ENCODE peak calls at places on chromosomes 11 and 22, in six cellular contexts. One of them, this sample, is unnamed.

GRCh38 chr22:46147061-46147460 is 3.3 kb upstream of the PPARA start:
- DNase-seq in transverse colon: no peak
- DNase-seq in naive thymus-derived CD4-positive, alpha-beta T cell: no peak
- DNase-seq in SJSA1: no peak
- DNase-seq in lower lobe of right lung: no peak
- DNase-seq in fibroblast of lung: no peak
- DNase-seq in this sample: no peak

GRCh38 chr11:116071241-116071640 is 567.0 kb upstream of the CADM1 start:
- DNase-seq in transverse colon: no peak
- DNase-seq in naive thymus-derived CD4-positive, alpha-beta T cell: no peak
- DNase-seq in SJSA1: no peak
- DNase-seq in lower lobe of right lung: no peak
- DNase-seq in fibroblast of lung: no peak
- DNase-seq in this sample: no peak

GRCh38 chr11:125171974-125172373 is 7.4 kb downstream of the PKNOX2 start:
- DNase-seq in transverse colon: no peak
- DNase-seq in naive thymus-derived CD4-positive, alpha-beta T cell: no peak
- DNase-seq in SJSA1: no peak
- DNase-seq in lower lobe of right lung: no peak
- DNase-seq in fibroblast of lung: no peak
- DNase-seq in this sample: no peak

GRCh38 chr11:85647604-85648299 is at the start of gene TMEM126A:
- DNase-seq in transverse colon: peak; percentile 92
- DNase-seq in naive thymus-derived CD4-positive, alpha-beta T cell: peak; percentile 90
- DNase-seq in SJSA1: peak; percentile 64
- DNase-seq in lower lobe of right lung: peak; percentile 94
- DNase-seq in fibroblast of lung: peak; percentile 78
- DNase-seq in this sample: peak; percentile 87

GRCh38 chr11:17263803-17264202 is 12.7 kb upstream of the NUCB2 start:
- DNase-seq in transverse colon: no peak
- DNase-seq in naive thymus-derived CD4-positive, alpha-beta T cell: no peak
- DNase-seq in SJSA1: no peak
- DNase-seq in lower lobe of right lung: no peak
- DNase-seq in fibroblast of lung: peak; percentile 42
- DNase-seq in this sample: no peak

GRCh38 chr22:44024288-44024908 is at the start of gene PARVB:
- DNase-seq in transverse colon: peak; percentile 17
- DNase-seq in naive thymus-derived CD4-positive, alpha-beta T cell: no peak
- DNase-seq in SJSA1: no peak
- DNase-seq in lower lobe of right lung: peak; percentile 51
- DNase-seq in fibroblast of lung: no peak
- DNase-seq in this sample: no peak

GRCh38 chr22:46085831-46086576 is 64.3 kb upstream of the PPARA start:
- DNase-seq in transverse colon: peak; percentile 93
- DNase-seq in naive thymus-derived CD4-positive, alpha-beta T cell: no peak
- DNase-seq in SJSA1: peak; percentile 96
- DNase-seq in lower lobe of right lung: peak; percentile 91
- DNase-seq in fibroblast of lung: peak; percentile 74
- DNase-seq in this sample: no peak

GRCh38 chr11:59145534-59145933 is 2.9 kb downstream of the FAM111A start:
- DNase-seq in transverse colon: no peak
- DNase-seq in naive thymus-derived CD4-positive, alpha-beta T cell: no peak
- DNase-seq in SJSA1: no peak
- DNase-seq in lower lobe of right lung: no peak
- DNase-seq in fibroblast of lung: peak; percentile 81
- DNase-seq in this sample: no peak

GRCh38 chr11:657691-658126 is 20.6 kb downstream of the DRD4 start:
- DNase-seq in transverse colon: no peak
- DNase-seq in naive thymus-derived CD4-positive, alpha-beta T cell: no peak
- DNase-seq in SJSA1: no peak
- DNase-seq in lower lobe of right lung: no peak
- DNase-seq in fibroblast of lung: no peak
- DNase-seq in this sample: no peak

GRCh38 chr11:12701815-12702214 is 27.6 kb downstream of the TEAD1 start:
- DNase-seq in transverse colon: no peak
- DNase-seq in naive thymus-derived CD4-positive, alpha-beta T cell: no peak
- DNase-seq in SJSA1: no peak
- DNase-seq in lower lobe of right lung: no peak
- DNase-seq in fibroblast of lung: no peak
- DNase-seq in this sample: no peak

GRCh38 chr11:128890543-128891409 is at the start of gene KCNJ5:
- DNase-seq in transverse colon: no peak
- DNase-seq in naive thymus-derived CD4-positive, alpha-beta T cell: no peak
- DNase-seq in SJSA1: no peak
- DNase-seq in lower lobe of right lung: peak; percentile 59
- DNase-seq in fibroblast of lung: no peak
- DNase-seq in this sample: no peak

GRCh38 chr11:16511109-16511806 is 154.9 kb upstream of the SOX6 start:
- DNase-seq in transverse colon: no peak
- DNase-seq in naive thymus-derived CD4-positive, alpha-beta T cell: no peak
- DNase-seq in SJSA1: no peak
- DNase-seq in lower lobe of right lung: no peak
- DNase-seq in fibroblast of lung: peak; percentile 80
- DNase-seq in this sample: no peak

GRCh38 chr11:113203332-113203731 is 111.1 kb upstream of the TTC12 start:
- DNase-seq in transverse colon: no peak
- DNase-seq in naive thymus-derived CD4-positive, alpha-beta T cell: no peak
- DNase-seq in SJSA1: no peak
- DNase-seq in lower lobe of right lung: no peak
- DNase-seq in fibroblast of lung: no peak
- DNase-seq in this sample: no peak

GRCh38 chr11:73246303-73246702 is 25.8 kb upstream of the P2RY6 start:
- DNase-seq in transverse colon: no peak
- DNase-seq in naive thymus-derived CD4-positive, alpha-beta T cell: no peak
- DNase-seq in SJSA1: no peak
- DNase-seq in lower lobe of right lung: no peak
- DNase-seq in fibroblast of lung: peak; percentile 15
- DNase-seq in this sample: no peak

GRCh38 chr11:134034496-134035381 is 34.1 kb upstream of the JAM3 start:
- DNase-seq in transverse colon: no peak
- DNase-seq in naive thymus-derived CD4-positive, alpha-beta T cell: no peak
- DNase-seq in SJSA1: no peak
- DNase-seq in lower lobe of right lung: no peak
- DNase-seq in fibroblast of lung: no peak
- DNase-seq in this sample: no peak

GRCh38 chr11:122817121-122817520 is 21.2 kb upstream of the CRTAM start:
- DNase-seq in transverse colon: peak; percentile 13
- DNase-seq in naive thymus-derived CD4-positive, alpha-beta T cell: no peak
- DNase-seq in SJSA1: no peak
- DNase-seq in lower lobe of right lung: no peak
- DNase-seq in fibroblast of lung: peak; percentile 38
- DNase-seq in this sample: no peak

GRCh38 chr11:95699631-95700470 is 89.7 kb downstream of the FAM76B start:
- DNase-seq in transverse colon: no peak
- DNase-seq in naive thymus-derived CD4-positive, alpha-beta T cell: peak; percentile 57
- DNase-seq in SJSA1: no peak
- DNase-seq in lower lobe of right lung: no peak
- DNase-seq in fibroblast of lung: peak; percentile 38
- DNase-seq in this sample: no peak

GRCh38 chr22:20567993-20568417 is 60.6 kb downstream of the MED15 start:
- DNase-seq in transverse colon: no peak
- DNase-seq in naive thymus-derived CD4-positive, alpha-beta T cell: no peak
- DNase-seq in SJSA1: no peak
- DNase-seq in lower lobe of right lung: no peak
- DNase-seq in fibroblast of lung: peak; percentile 63
- DNase-seq in this sample: no peak

GRCh38 chr22:39656495-39657490 is 86.2 kb downstream of the CACNA1I start:
- DNase-seq in transverse colon: no peak
- DNase-seq in naive thymus-derived CD4-positive, alpha-beta T cell: no peak
- DNase-seq in SJSA1: no peak
- DNase-seq in lower lobe of right lung: no peak
- DNase-seq in fibroblast of lung: no peak
- DNase-seq in this sample: no peak
- H3K4me1 ChIP-seq in transverse colon: peaks cover 1% of the 10 kb centered on the region
- H3K4me1 ChIP-seq in naive thymus-derived CD4-positive, alpha-beta T cell: peaks cover 52% of the 10 kb centered on the region
- H3K4me1 ChIP-seq in SJSA1: peaks cover under 1% of the 10 kb centered on the region
- H3K4me1 ChIP-seq in lower lobe of right lung: peaks cover 5% of the 10 kb centered on the region
- H3K4me1 ChIP-seq in fibroblast of lung: no peaks in the 10 kb centered on the region
- H3K4me1 ChIP-seq in this sample: no peaks in the 10 kb centered on the region

GRCh38 chr22:35621446-35621845 is 4.3 kb upstream of the MB start:
- DNase-seq in transverse colon: no peak
- DNase-seq in naive thymus-derived CD4-positive, alpha-beta T cell: no peak
- DNase-seq in SJSA1: no peak
- DNase-seq in lower lobe of right lung: no peak
- DNase-seq in fibroblast of lung: no peak
- DNase-seq in this sample: no peak
- H3K4me1 ChIP-seq in transverse colon: peaks cover 22% of the 10 kb centered on the region
- H3K4me1 ChIP-seq in naive thymus-derived CD4-positive, alpha-beta T cell: no peaks in the 10 kb centered on the region
- H3K4me1 ChIP-seq in SJSA1: peaks cover 9% of the 10 kb centered on the region
- H3K4me1 ChIP-seq in lower lobe of right lung: peaks cover 6% of the 10 kb centered on the region
- H3K4me1 ChIP-seq in fibroblast of lung: peaks cover 2% of the 10 kb centered on the region
- H3K4me1 ChIP-seq in this sample: no peaks in the 10 kb centered on the region

GRCh38 chr22:32827061-32827602 is 25.6 kb downstream of the TIMP3 start:
- DNase-seq in transverse colon: no peak
- DNase-seq in naive thymus-derived CD4-positive, alpha-beta T cell: no peak
- DNase-seq in SJSA1: no peak
- DNase-seq in lower lobe of right lung: no peak
- DNase-seq in fibroblast of lung: no peak
- DNase-seq in this sample: no peak
- H3K4me1 ChIP-seq in transverse colon: peaks cover 12% of the 10 kb centered on the region
- H3K4me1 ChIP-seq in naive thymus-derived CD4-positive, alpha-beta T cell: no peaks in the 10 kb centered on the region
- H3K4me1 ChIP-seq in SJSA1: no peaks in the 10 kb centered on the region
- H3K4me1 ChIP-seq in lower lobe of right lung: peaks cover 100% of the 10 kb centered on the region
- H3K4me1 ChIP-seq in fibroblast of lung: no peaks in the 10 kb centered on the region
- H3K4me1 ChIP-seq in this sample: peaks cover 4% of the 10 kb centered on the region

GRCh38 chr11:77068461-77069335 is 1.9 kb downstream of the CAPN5 start:
- DNase-seq in transverse colon: peak; percentile 8
- DNase-seq in naive thymus-derived CD4-positive, alpha-beta T cell: no peak
- DNase-seq in SJSA1: no peak
- DNase-seq in lower lobe of right lung: no peak
- DNase-seq in fibroblast of lung: no peak
- DNase-seq in this sample: no peak

GRCh38 chr11:77071077-77071476 is 4.3 kb downstream of the CAPN5 start:
- DNase-seq in transverse colon: peak; percentile 7
- DNase-seq in naive thymus-derived CD4-positive, alpha-beta T cell: no peak
- DNase-seq in SJSA1: no peak
- DNase-seq in lower lobe of right lung: peak; percentile 29
- DNase-seq in fibroblast of lung: no peak
- DNase-seq in this sample: no peak

GRCh38 chr11:77071671-77072605 is 5.2 kb downstream of the CAPN5 start:
- DNase-seq in transverse colon: peak; percentile 25
- DNase-seq in naive thymus-derived CD4-positive, alpha-beta T cell: no peak
- DNase-seq in SJSA1: no peak
- DNase-seq in lower lobe of right lung: peak; percentile 42
- DNase-seq in fibroblast of lung: peak; percentile 19
- DNase-seq in this sample: peak; percentile 26

GRCh38 chr11:77069336-77069968 is 2.7 kb downstream of the CAPN5 start:
- DNase-seq in transverse colon: peak; percentile 7
- DNase-seq in naive thymus-derived CD4-positive, alpha-beta T cell: no peak
- DNase-seq in SJSA1: no peak
- DNase-seq in lower lobe of right lung: no peak
- DNase-seq in fibroblast of lung: no peak
- DNase-seq in this sample: no peak

DNA sequence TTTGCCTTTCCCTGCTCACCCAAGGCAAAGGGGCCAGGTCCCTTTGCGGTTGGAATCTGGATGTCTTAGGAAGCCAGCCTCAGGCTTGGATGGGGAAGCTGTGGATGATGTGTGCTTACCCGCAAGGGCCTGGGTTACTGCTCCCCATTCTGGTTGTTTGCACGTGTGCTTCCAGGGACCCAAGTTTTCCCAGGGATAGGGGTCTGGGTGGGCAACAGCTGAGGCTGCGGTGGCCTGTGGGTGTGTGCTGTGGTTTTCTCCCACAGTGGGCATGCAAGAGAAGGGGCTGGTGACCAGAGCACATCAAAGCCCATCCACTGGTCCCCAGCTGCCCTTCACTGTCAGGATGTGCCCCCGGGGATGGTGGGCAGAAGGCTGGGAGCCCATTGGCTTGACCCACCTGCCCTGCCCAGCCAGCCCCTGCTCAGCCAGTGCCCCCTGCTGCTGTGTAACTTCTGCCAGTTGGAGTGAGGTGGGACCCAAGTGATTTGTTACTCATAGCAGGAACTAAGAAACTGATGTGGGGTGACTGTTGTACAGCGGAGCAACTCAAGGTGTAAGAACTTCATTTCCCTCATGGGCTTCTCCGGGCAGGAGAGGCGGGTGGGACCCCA is 3.3 kb downstream of the CAPN5 start:
- DNase-seq in transverse colon: peak; percentile 7
- DNase-seq in naive thymus-derived CD4-positive, alpha-beta T cell: no peak
- DNase-seq in SJSA1: no peak
- DNase-seq in lower lobe of right lung: no peak
- DNase-seq in fibroblast of lung: no peak
- DNase-seq in this sample: no peak
- H3K4me1 ChIP-seq in transverse colon: peaks cover 73% of the 10 kb centered on the region
- H3K4me1 ChIP-seq in naive thymus-derived CD4-positive, alpha-beta T cell: peaks cover 9% of the 10 kb centered on the region
- H3K4me1 ChIP-seq in SJSA1: peaks cover 54% of the 10 kb centered on the region
- H3K4me1 ChIP-seq in lower lobe of right lung: peaks cover 55% of the 10 kb centered on the region
- H3K4me1 ChIP-seq in fibroblast of lung: peaks cover 42% of the 10 kb centered on the region
- H3K4me1 ChIP-seq in this sample: peaks cover 41% of the 10 kb centered on the region